ENCODE peak calls at places on chromosomes 6 and 20, in six cellular contexts. W is SK-N-SH, B is prostate gland, G is H9, A is endothelial cell of umbilical vein, U is fibroblast of mammary gland. R is an unnamed sample.
A peak's percentile ranks its signal among the peaks of the same experiment; 100 is the strongest.

GRCh38 chr6:122012576-122012975 is 386.9 kb upstream of the HSF2 start:
- DNase-seq in G (no peak), W (no peak), U (peak; percentile 10), B (no peak), A (no peak), R (no peak)

GRCh38 chr20:44069203-44069931 is 117.6 kb downstream of the JPH2 start:
- DNase-seq in G (no peak), B (no peak), U (no peak), A (no peak), W (no peak), R (peak; percentile 59)

GRCh38 chr20:43446361-43446879 is 11.3 kb upstream of the SRSF6 start:
- DNase-seq in G (no peak), U (peak; percentile 16), W (peak; percentile 79), A (no peak), B (no peak), R (no peak)

GRCh38 chr6:144651219-144651618 is 366.1 kb downstream of the UTRN start:
- DNase-seq in W (no peak), G (no peak), B (no peak), U (no peak), A (no peak), R (no peak)

GRCh38 chr20:2995796-2996195 is 47.6 kb upstream of the GNRH2 start:
- DNase-seq in W (no peak), A (no peak), G (no peak), B (no peak), U (no peak), R (no peak)

GRCh38 chr6:63391203-63391970 is 71.6 kb upstream of the LGSN start:
- DNase-seq in U (no peak), A (no peak), W (no peak), B (no peak), G (no peak), R (no peak)

GRCh38 chr20:5947276-5947675 is 3.1 kb downstream of the TRMT6 start:
- DNase-seq in U (peak; percentile 83), W (no peak), A (no peak), B (no peak), G (no peak), R (no peak)

GRCh38 chr6:43636312-43636667 is 650 bp downstream of the MAD2L1BP start:
- DNase-seq in W (no peak), A (no peak), G (no peak), B (no peak), U (peak; percentile 12), R (no peak)

GRCh38 chr6:20202070-20202658 is 10.1 kb downstream of the MBOAT1 start:
- DNase-seq in G (no peak), B (no peak), U (peak; percentile 51), W (no peak), A (peak; percentile 5), R (peak; percentile 71)

GRCh38 chr6:73523434-73524123 is 2.7 kb upstream of the EEF1A1 start:
- DNase-seq in G (peak; percentile 66), A (peak; percentile 71), B (peak; percentile 59), U (peak; percentile 46), W (no peak), R (peak; percentile 70)

GRCh38 chr6:14222956-14223355 is 105.4 kb downstream of the CD83 start:
- DNase-seq in A (no peak), U (no peak), G (no peak), B (no peak), W (no peak), R (no peak)

GRCh38 chr20:22675337-22675736 is 91.0 kb upstream of the FOXA2 start:
- DNase-seq in A (no peak), B (no peak), W (no peak), U (no peak), G (no peak), R (no peak)

DNA sequence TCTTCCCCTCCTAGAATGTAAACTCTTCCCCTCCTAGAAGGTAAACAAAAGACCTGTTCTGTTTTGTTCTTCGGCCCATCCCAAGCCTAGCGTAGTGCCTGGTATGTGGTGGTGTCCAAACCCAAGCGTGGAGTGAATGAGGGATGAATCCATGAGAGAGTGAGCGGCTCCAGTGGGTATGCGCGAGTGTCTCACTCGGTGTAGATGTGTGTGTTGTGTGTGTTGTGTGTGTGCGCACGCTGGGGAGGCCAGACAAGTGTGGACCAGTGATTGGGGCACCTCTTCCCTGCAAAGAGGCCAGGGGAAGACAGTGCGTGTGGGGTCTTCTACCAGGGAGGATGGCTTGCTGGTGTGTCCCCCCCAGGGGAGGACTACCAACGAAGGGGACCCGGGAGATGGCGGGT is 392 bp upstream of the SLC2A10 start:
- DNase-seq in G (no peak), B (peak; percentile 61), W (no peak), U (no peak), A (no peak), R (no peak)
- TF ChIP-seq CTCF in G (no peak), B (no peak), W (no peak), U (no peak), A (no peak), R (no peak)

DNA sequence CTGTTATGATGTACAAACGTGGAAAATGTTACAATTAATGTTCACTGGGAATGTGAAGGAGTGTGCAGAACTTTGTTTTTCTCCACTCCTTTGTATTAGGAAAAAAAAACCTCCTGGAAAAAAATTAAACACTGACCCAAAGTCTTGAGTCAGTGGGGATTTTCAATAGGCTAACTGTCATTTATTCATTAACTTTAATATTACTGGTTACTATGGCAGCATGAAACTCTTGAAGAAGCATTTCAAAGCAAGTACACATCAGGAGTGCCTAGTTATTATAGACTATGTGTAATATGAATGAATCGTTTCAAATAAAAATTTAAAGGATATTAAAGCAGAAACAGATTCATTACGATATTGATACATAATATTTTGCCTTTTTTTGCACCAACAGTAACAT is 232.7 kb downstream of the SYNE1 start:
- DNase-seq in B (no peak), W (no peak), A (no peak), U (no peak), G (no peak), R (no peak)
- TF ChIP-seq CTCF in B (no peak), W (no peak), A (no peak), U (no peak), G (no peak), R (no peak)

GRCh38 chr6:23659125-23659524 is 466.9 kb upstream of the NRSN1 start:
- DNase-seq in G (peak; percentile 43), U (peak; percentile 25), B (no peak), A (no peak), W (peak; percentile 52), R (no peak)
- TF ChIP-seq CTCF in G (peak; percentile 85), U (peak; percentile 57), B (peak; percentile 42), A (no peak), W (peak; percentile 17), R (no peak)

GRCh38 chr6:111256646-111257045 is 169.3 kb downstream of the SLC16A10 start:
- DNase-seq in A (no peak), W (no peak), U (no peak), B (no peak), G (no peak), R (no peak)
- TF ChIP-seq CTCF in A (no peak), W (peak; percentile 53), U (peak; percentile 3), B (no peak), G (no peak), R (no peak)